ENCODE peak calls at places on chromosomes 5 and 9, in five cellular contexts. N is stomach, K is K562, I is AG09309, Z is mucosa of descending colon. L is an unnamed sample.

GRCh38 chr9:34999576-34999975 is 10.0 kb downstream of the DNAJB5 start:
- DNase-seq in N (no peak), K (no peak), I (no peak), Z (no peak), L (no peak)

GRCh38 chr5:176533894-176534611 is 3.1 kb downstream of the RNF44 start:
- DNase-seq in N (peak), K (no peak), I (no peak), Z (peak), L (no peak)

GRCh38 chr9:77469515-77470197 is 178.5 kb downstream of the GNA14 start:
- DNase-seq in N (no peak), K (no peak), I (peak), Z (no peak), L (peak)

GRCh38 chr9:133237271-133237731 is 28.3 kb upstream of the OBP2B start:
- DNase-seq in N (peak), K (no peak), I (no peak), Z (no peak), L (peak)

GRCh38 chr9:135566552-135566951 is 5.0 kb downstream of the PAEP start:
- DNase-seq in N (peak), K (no peak), I (no peak), Z (no peak), L (no peak)

GRCh38 chr9:1708215-1708614 is 306.9 kb upstream of the SMARCA2 start:
- DNase-seq in N (no peak), K (no peak), I (no peak), Z (no peak), L (no peak)

GRCh38 chr9:79663299-79663698 is 91.5 kb downstream of the TLE4 start:
- DNase-seq in N (no peak), K (no peak), I (no peak), Z (no peak), L (no peak)

GRCh38 chr5:151155777-151156731 is 1.5 kb downstream of the ANXA6 start:
- DNase-seq in N (no peak), K (no peak), I (no peak), Z (peak), L (no peak)

GRCh38 chr9:77305622-77306365 is 128.5 kb downstream of the VPS13A start:
- DNase-seq in N (no peak), K (no peak), I (peak), Z (no peak), L (peak)

GRCh38 chr5:94623026-94623425 is 4.6 kb downstream of the SLF1 start:
- DNase-seq in N (no peak), K (no peak), I (no peak), Z (no peak), L (no peak)

GRCh38 chr9:121495976-121496375 is 3.7 kb downstream of the GGTA1 start:
- DNase-seq in N (no peak), K (no peak), I (no peak), Z (no peak), L (no peak)

GRCh38 chr5:172115541-172115982 is 72.5 kb downstream of the STK10 start:
- DNase-seq in N (no peak), K (no peak), I (no peak), Z (no peak), L (no peak)

GRCh38 chr5:134446938-134447337 is 35.3 kb upstream of the CDKN2AIPNL start:
- DNase-seq in N (no peak), K (no peak), I (no peak), Z (no peak), L (no peak)

GRCh38 chr5:96528816-96529474 is 95.9 kb upstream of the PCSK1 start:
- DNase-seq in N (no peak), K (no peak), I (no peak), Z (no peak), L (no peak)

GRCh38 chr5:69502375-69503143 is 10.0 kb downstream of the OCLN start:
- DNase-seq in N (no peak), K (no peak), I (no peak), Z (no peak), L (no peak)

GRCh38 chr9:71791875-71792274 is 23.6 kb upstream of the CEMIP2 start:
- DNase-seq in N (no peak), K (no peak), I (no peak), Z (no peak), L (no peak)

GRCh38 chr5:128674837-128675446 is 136.9 kb upstream of the FBN2 start:
- DNase-seq in N (peak), K (peak), I (peak), Z (peak), L (no peak)

GRCh38 chr5:56155085-56155484 is 78.0 kb downstream of the ANKRD55 start:
- DNase-seq in N (no peak), K (no peak), I (no peak), Z (no peak), L (no peak)

GRCh38 chr5:2003206-2003605 is 120.5 kb upstream of the IRX4 start:
- DNase-seq in N (no peak), K (no peak), I (no peak), Z (no peak), L (no peak)

GRCh38 chr9:18746631-18747030 is 272.7 kb downstream of the ADAMTSL1 start:
- DNase-seq in N (no peak), K (no peak), I (no peak), Z (no peak), L (no peak)

GRCh38 chr5:9655641-9656040 is 25.5 kb upstream of the TAS2R1 start:
- DNase-seq in N (no peak), K (no peak), I (no peak), Z (no peak), L (no peak)

GRCh38 chr9:130854835-130855234 is 19.8 kb downstream of the ABL1 start:
- DNase-seq in N (no peak), K (no peak), I (no peak), Z (no peak), L (no peak)

GRCh38 chr5:68409259-68409658 is 193.7 kb downstream of the PIK3R1 start:
- DNase-seq in N (no peak), K (no peak), I (no peak), Z (no peak), L (no peak)

GRCh38 chr5:107104774-107105050 is 566.0 kb downstream of the EFNA5 start:
- DNase-seq in N (no peak), K (no peak), I (no peak), Z (no peak), L (no peak)

GRCh38 chr5:152380415-152381123 is 24.5 kb downstream of the NMUR2 start:
- DNase-seq in N (no peak), K (no peak), I (no peak), Z (no peak), L (no peak)

GRCh38 chr9:32344551-32345182 is 39.8 kb upstream of the ACO1 start:
- DNase-seq in N (no peak), K (no peak), I (no peak), Z (no peak), L (no peak)

GRCh38 chr5:140175367-140176027 is 509 bp downstream of the CYSTM1 start:
- DNase-seq in N (peak), K (peak), I (no peak), Z (peak), L (peak)

GRCh38 chr9:2116073-2116472 is 100.9 kb downstream of the SMARCA2 start:
- DNase-seq in N (no peak), K (peak), I (no peak), Z (no peak), L (no peak)

GRCh38 chr5:14118551-14119320 is 24.4 kb upstream of the TRIO start:
- DNase-seq in N (no peak), K (no peak), I (no peak), Z (no peak), L (no peak)

GRCh38 chr5:136769900-136770684 is 404.7 kb upstream of the TRPC7 start:
- DNase-seq in N (peak), K (peak), I (peak), Z (peak), L (peak)

GRCh38 chr5:2642684-2643325 is 108.7 kb downstream of the IRX2 start:
- DNase-seq in N (no peak), K (no peak), I (no peak), Z (no peak), L (no peak)

GRCh38 chr9:757246-757881 is 84.1 kb upstream of the DMRT1 start:
- DNase-seq in N (no peak), K (no peak), I (peak), Z (no peak), L (no peak)

GRCh38 chr9:122991370-122991830 is 42.1 kb upstream of the GPR21 start:
- DNase-seq in N (no peak), K (peak), I (peak), Z (no peak), L (peak)

GRCh38 chr9:134530724-134531123 is 110.9 kb upstream of the COL5A1 start:
- DNase-seq in N (no peak), K (no peak), I (no peak), Z (no peak), L (no peak)

GRCh38 chr9:111986035-111986556 is 89.5 kb downstream of the UGCG start:
- DNase-seq in N (no peak), K (no peak), I (no peak), Z (no peak), L (no peak)

GRCh38 chr5:73311291-73312110 is 137.1 kb downstream of the FOXD1 start:
- DNase-seq in N (no peak), K (no peak), I (peak), Z (no peak), L (peak)

GRCh38 chr9:38708759-38709158 is 11.2 kb downstream of the FAM240B start:
- DNase-seq in N (no peak), K (no peak), I (no peak), Z (no peak), L (peak)

GRCh38 chr5:128083811-128084227 is 253 bp downstream of the SLC12A2 start:
- DNase-seq in N (no peak), K (no peak), I (no peak), Z (no peak), L (no peak)

DNA sequence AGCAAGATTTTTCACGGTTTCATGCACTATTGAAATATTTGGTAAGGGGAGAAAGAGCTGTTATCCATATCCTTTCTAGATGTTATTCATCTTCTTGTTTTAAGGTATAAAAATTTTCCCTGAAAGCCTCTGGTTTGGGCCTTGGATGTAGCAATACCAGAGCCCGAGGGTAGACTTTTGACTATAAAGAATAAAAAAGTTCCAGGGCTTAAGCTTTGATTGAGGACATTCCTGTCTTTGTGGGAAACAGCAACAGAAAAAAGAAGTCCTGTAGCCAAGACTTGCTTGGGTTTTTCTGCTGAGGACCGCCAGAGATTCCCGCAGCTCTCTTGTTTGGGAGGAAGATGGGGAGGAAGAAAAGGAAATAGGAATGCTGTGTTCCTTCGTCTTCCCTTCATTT is 440.0 kb upstream of the WWC1 start:
- DNase-seq in N (no peak), K (no peak), I (no peak), Z (no peak), L (no peak)
- H3K4me3 ChIP-seq in N (no peak), K (no peak), I (no peak), Z (no peak), L (no peak)

GRCh38 chr9:86508208-86508903 is 154.1 kb upstream of the TUT7 start:
- DNase-seq in N (no peak), K (no peak), I (no peak), Z (no peak), L (no peak)
- H3K4me3 ChIP-seq in N (no peak), K (no peak), I (no peak), Z (no peak), L (no peak)

DNA sequence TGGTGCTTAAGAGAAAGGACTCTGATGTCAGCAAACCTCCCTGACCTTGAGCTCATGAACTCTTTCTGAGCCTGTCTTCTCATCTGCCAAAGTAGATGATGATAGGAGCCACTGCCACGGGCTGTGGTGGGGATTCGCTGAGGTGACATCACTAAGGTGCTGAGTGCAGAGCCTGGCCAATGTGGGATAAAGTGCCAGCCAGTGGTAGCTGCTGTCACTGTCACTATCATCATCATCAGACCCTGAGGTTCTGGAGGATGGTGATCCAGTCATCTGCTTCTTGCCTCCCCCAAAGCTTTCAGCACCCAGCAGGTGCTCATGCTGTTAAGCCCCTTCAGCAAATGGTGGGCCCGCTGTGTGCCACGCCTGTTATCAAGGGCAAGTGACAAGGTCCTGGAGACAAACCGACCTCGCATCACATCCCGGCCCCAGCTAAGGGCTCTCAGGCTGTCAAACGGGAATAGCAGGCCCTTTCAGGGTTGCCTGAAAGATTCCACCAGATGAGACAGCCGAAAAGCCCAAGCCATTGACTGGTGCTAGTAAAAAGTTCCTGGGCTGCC is 6.4 kb downstream of the FPGS start:
- DNase-seq in N (no peak), K (no peak), I (no peak), Z (no peak), L (no peak)
- H3K4me3 ChIP-seq in N (peak), K (no peak), I (no peak), Z (no peak), L (no peak)

DNA sequence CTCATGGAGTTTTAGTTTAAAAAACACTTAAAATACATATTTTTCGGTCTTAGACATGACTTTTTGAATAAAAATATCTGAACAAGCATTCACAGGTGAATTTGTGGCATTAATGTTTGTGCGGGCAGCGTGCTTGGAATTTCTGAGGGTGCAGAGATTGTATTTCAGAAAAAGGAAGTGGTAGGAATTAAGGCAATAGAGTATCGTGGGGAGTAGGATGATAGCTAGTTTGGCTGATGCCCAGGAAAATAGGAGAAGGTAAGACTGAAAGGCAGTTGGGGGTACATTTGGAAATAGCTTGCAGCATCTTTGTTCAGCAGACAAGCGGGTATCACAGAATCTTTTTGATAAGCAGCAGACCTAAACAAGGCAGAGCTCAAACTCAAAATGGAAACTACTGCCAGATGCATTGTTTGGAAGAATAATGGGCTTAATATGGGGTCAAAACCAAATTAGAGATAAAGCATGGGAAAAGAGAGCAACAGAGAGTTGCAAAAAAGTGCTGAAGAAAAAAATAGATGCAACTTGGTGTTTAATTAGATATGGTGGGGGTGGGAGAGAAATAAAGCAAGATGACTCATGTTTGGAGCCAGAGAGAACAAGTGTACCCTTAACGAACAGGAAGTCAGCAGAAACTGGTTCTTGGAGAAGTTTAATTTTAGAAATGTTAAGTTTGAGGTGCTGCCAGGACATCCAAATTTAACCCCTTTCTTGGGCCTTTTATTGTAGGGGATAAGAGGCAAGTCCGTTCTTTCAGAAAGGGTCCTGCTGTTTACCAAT is 85.7 kb upstream of the ARRDC3 start:
- DNase-seq in N (no peak), K (no peak), I (no peak), Z (no peak), L (no peak)
- H3K4me3 ChIP-seq in N (no peak), K (no peak), I (no peak), Z (no peak), L (no peak)

DNA sequence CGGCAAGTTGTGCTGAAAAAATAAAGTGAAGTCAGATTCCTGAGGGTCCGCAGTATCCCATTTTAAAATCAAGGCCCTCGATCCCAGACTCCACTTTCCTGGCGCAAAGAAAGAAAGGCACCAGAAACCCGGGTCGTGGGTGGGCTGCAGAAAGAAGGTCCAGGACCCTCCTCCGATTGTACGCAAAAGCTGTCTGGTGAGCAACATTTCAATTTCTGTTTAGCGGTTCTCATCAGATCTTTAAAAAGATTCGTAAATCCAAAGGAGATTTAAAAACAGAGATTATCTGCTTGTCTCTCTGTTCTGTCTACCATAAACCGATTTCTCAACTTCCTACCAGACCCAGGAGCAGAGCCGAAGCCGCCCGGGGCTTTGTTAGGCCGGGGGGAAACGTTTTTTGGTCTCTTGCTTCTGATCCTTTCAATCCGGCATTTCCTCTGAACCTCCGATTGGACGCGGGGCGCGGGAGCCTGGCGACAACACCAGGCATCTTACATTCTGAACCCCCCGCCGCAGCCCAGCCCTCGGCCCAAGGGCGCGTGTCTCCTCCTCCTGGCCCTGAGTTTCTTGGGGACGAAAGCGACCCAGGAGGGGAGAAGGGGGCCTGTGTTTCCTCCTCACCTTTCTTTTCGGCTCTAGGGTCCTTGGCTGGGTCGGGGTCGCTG is 745 bp downstream of the NKX2-5 start:
- DNase-seq in N (no peak), K (no peak), I (no peak), Z (no peak), L (no peak)
- H3K4me3 ChIP-seq in N (peak), K (no peak), I (no peak), Z (no peak), L (no peak)

GRCh38 chr5:132076202-132076830 is 2.7 kb downstream of the CSF2 start:
- DNase-seq in N (no peak), K (no peak), I (no peak), Z (no peak), L (no peak)

GRCh38 chr5:132074772-132075718 is 1.5 kb downstream of the CSF2 start:
- DNase-seq in N (no peak), K (peak), I (no peak), Z (no peak), L (no peak)

GRCh38 chr5:132079081-132079480 is 5.5 kb downstream of the CSF2 start:
- DNase-seq in N (no peak), K (no peak), I (no peak), Z (no peak), L (no peak)

GRCh38 chr5:132075719-132076077 is 2.1 kb downstream of the CSF2 start:
- DNase-seq in N (no peak), K (no peak), I (no peak), Z (no peak), L (no peak)

DNA sequence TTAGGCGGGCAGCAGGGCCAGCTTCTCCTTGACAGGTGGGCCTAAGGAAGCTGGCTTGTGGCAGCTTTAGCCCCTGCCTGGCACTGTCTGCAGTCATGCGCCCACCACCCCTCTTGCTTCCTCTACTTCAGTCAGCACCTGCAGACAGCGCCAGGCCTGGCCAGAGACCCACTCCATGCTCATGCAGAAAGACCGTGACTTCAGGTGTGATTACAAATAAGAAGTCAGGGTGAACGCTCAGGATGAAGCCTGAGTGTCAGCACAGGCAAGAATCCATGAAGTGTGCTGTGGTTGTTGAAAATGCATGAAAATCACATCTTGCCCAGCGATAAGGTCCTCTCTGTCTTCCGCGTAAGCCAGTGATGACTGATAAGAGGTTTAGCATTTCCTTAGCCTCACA is 3.4 kb downstream of the CSF2 start:
- DNase-seq in N (no peak), K (no peak), I (no peak), Z (no peak), L (no peak)
- H3K4me3 ChIP-seq in N (no peak), K (no peak), I (no peak), Z (no peak), L (no peak)

GRCh38 chr9:75893096-75893495 is 2.6 kb downstream of the PCSK5 start:
- DNase-seq in N (no peak), K (no peak), I (no peak), Z (no peak), L (no peak)
- H3K4me3 ChIP-seq in N (peak), K (no peak), I (no peak), Z (no peak), L (peak)

GRCh38 chr9:83979812-83980394 is at the start of gene HNRNPK:
- DNase-seq in N (peak), K (peak), I (peak), Z (peak), L (peak)
- H3K4me3 ChIP-seq in N (peak), K (peak), I (peak), Z (peak), L (peak)

GRCh38 chr9:72952394-72952720 is 496 bp downstream of the ALDH1A1 start:
- DNase-seq in N (no peak), K (no peak), I (no peak), Z (no peak), L (no peak)

GRCh38 chr9:72951043-72951442 is 1.8 kb downstream of the ALDH1A1 start:
- DNase-seq in N (no peak), K (no peak), I (no peak), Z (no peak), L (no peak)

GRCh38 chr9:72954431-72955420 is 1.9 kb upstream of the ALDH1A1 start:
- DNase-seq in N (no peak), K (no peak), I (peak), Z (peak), L (no peak)

GRCh38 chr9:72951520-72952393 is 1.1 kb downstream of the ALDH1A1 start:
- DNase-seq in N (no peak), K (no peak), I (no peak), Z (no peak), L (no peak)

GRCh38 chr9:72952914-72953313 is at the start of gene ALDH1A1:
- DNase-seq in N (peak), K (no peak), I (no peak), Z (no peak), L (no peak)
- H3K4me3 ChIP-seq in N (peak), K (peak), I (no peak), Z (no peak), L (no peak)

L was measured in skeletal muscle cell.